ENCODE peak calls at places on chromosomes 6 and 20, in eight cellular contexts. One of them, this sample, is unnamed.

GRCh38 chr6:114218831-114219230 is 124.0 kb downstream of the HS3ST5 start:
- DNase-seq in endothelial cell: no peak
- DNase-seq in psoas muscle: no peak
- DNase-seq in glutamatergic neuron: no peak
- DNase-seq in type B pancreatic cell: no peak
- DNase-seq in A549: no peak
- DNase-seq in CD8-positive, alpha-beta T cell: no peak
- DNase-seq in stomach: no peak
- DNase-seq in this sample: no peak

GRCh38 chr6:26392932-26393636 is 9.0 kb upstream of the BTN3A1 start:
- DNase-seq in endothelial cell: no peak
- DNase-seq in psoas muscle: no peak
- DNase-seq in glutamatergic neuron: no peak
- DNase-seq in type B pancreatic cell: no peak
- DNase-seq in A549: no peak
- DNase-seq in CD8-positive, alpha-beta T cell: no peak
- DNase-seq in stomach: no peak
- DNase-seq in this sample: no peak

GRCh38 chr6:12543953-12544352 is 172.6 kb upstream of the PHACTR1 start:
- DNase-seq in endothelial cell: no peak
- DNase-seq in psoas muscle: no peak
- DNase-seq in glutamatergic neuron: no peak
- DNase-seq in type B pancreatic cell: no peak
- DNase-seq in A549: no peak
- DNase-seq in CD8-positive, alpha-beta T cell: no peak
- DNase-seq in stomach: no peak
- DNase-seq in this sample: no peak

GRCh38 chr6:75113446-75113845 is 92.4 kb downstream of the COL12A1 start:
- DNase-seq in endothelial cell: no peak
- DNase-seq in psoas muscle: no peak
- DNase-seq in glutamatergic neuron: no peak
- DNase-seq in type B pancreatic cell: no peak
- DNase-seq in A549: no peak
- DNase-seq in CD8-positive, alpha-beta T cell: no peak
- DNase-seq in stomach: no peak
- DNase-seq in this sample: no peak

GRCh38 chr6:12266571-12266970 is 23.6 kb upstream of the EDN1 start:
- DNase-seq in endothelial cell: no peak
- DNase-seq in psoas muscle: no peak
- DNase-seq in glutamatergic neuron: no peak
- DNase-seq in type B pancreatic cell: no peak
- DNase-seq in A549: no peak
- DNase-seq in CD8-positive, alpha-beta T cell: no peak
- DNase-seq in stomach: no peak
- DNase-seq in this sample: no peak

GRCh38 chr6:157579467-157580031 is 198.6 kb downstream of the ZDHHC14 start:
- DNase-seq in endothelial cell: no peak
- DNase-seq in psoas muscle: no peak
- DNase-seq in glutamatergic neuron: no peak
- DNase-seq in type B pancreatic cell: no peak
- DNase-seq in A549: no peak
- DNase-seq in CD8-positive, alpha-beta T cell: no peak
- DNase-seq in stomach: no peak
- DNase-seq in this sample: no peak

GRCh38 chr6:56799966-56800365 is 154.9 kb upstream of the BEND6 start:
- DNase-seq in endothelial cell: no peak
- DNase-seq in psoas muscle: no peak
- DNase-seq in glutamatergic neuron: no peak
- DNase-seq in type B pancreatic cell: no peak
- DNase-seq in A549: no peak
- DNase-seq in CD8-positive, alpha-beta T cell: no peak
- DNase-seq in stomach: no peak
- DNase-seq in this sample: no peak

GRCh38 chr20:13554706-13555105 is 84.0 kb downstream of the TASP1 start:
- DNase-seq in endothelial cell: no peak
- DNase-seq in psoas muscle: no peak
- DNase-seq in glutamatergic neuron: no peak
- DNase-seq in type B pancreatic cell: no peak
- DNase-seq in A549: no peak
- DNase-seq in CD8-positive, alpha-beta T cell: no peak
- DNase-seq in stomach: no peak
- DNase-seq in this sample: no peak

GRCh38 chr6:43935921-43936320 is 165.9 kb downstream of the VEGFA start:
- DNase-seq in endothelial cell: no peak
- DNase-seq in psoas muscle: no peak
- DNase-seq in glutamatergic neuron: no peak
- DNase-seq in type B pancreatic cell: no peak
- DNase-seq in A549: no peak
- DNase-seq in CD8-positive, alpha-beta T cell: no peak
- DNase-seq in stomach: no peak
- DNase-seq in this sample: no peak

GRCh38 chr6:107153061-107153460 is 37.7 kb upstream of the BEND3 start:
- DNase-seq in endothelial cell: no peak
- DNase-seq in psoas muscle: no peak
- DNase-seq in glutamatergic neuron: no peak
- DNase-seq in type B pancreatic cell: no peak
- DNase-seq in A549: no peak
- DNase-seq in CD8-positive, alpha-beta T cell: no peak
- DNase-seq in stomach: no peak
- DNase-seq in this sample: no peak

GRCh38 chr6:23446394-23447001 is 679.5 kb upstream of the NRSN1 start:
- DNase-seq in endothelial cell: peak
- DNase-seq in psoas muscle: no peak
- DNase-seq in glutamatergic neuron: no peak
- DNase-seq in type B pancreatic cell: no peak
- DNase-seq in A549: peak
- DNase-seq in CD8-positive, alpha-beta T cell: no peak
- DNase-seq in stomach: no peak
- DNase-seq in this sample: no peak

GRCh38 chr6:97978855-97979271 is 695.8 kb upstream of the MMS22L start:
- DNase-seq in endothelial cell: peak
- DNase-seq in psoas muscle: no peak
- DNase-seq in glutamatergic neuron: peak
- DNase-seq in type B pancreatic cell: no peak
- DNase-seq in A549: no peak
- DNase-seq in CD8-positive, alpha-beta T cell: no peak
- DNase-seq in stomach: no peak
- DNase-seq in this sample: no peak

GRCh38 chr20:36482044-36482473 is 59.3 kb upstream of the MYL9 start:
- DNase-seq in endothelial cell: no peak
- DNase-seq in psoas muscle: peak
- DNase-seq in glutamatergic neuron: no peak
- DNase-seq in type B pancreatic cell: no peak
- DNase-seq in A549: no peak
- DNase-seq in CD8-positive, alpha-beta T cell: no peak
- DNase-seq in stomach: peak
- DNase-seq in this sample: no peak

GRCh38 chr6:37582309-37582708 is 82.6 kb upstream of the CCDC167 start:
- DNase-seq in endothelial cell: no peak
- DNase-seq in psoas muscle: no peak
- DNase-seq in glutamatergic neuron: no peak
- DNase-seq in type B pancreatic cell: no peak
- DNase-seq in A549: no peak
- DNase-seq in CD8-positive, alpha-beta T cell: no peak
- DNase-seq in stomach: no peak
- DNase-seq in this sample: no peak

GRCh38 chr6:166167801-166168615 is at the start of gene TBXT:
- DNase-seq in endothelial cell: peak
- DNase-seq in psoas muscle: no peak
- DNase-seq in glutamatergic neuron: peak
- DNase-seq in type B pancreatic cell: no peak
- DNase-seq in A549: peak
- DNase-seq in CD8-positive, alpha-beta T cell: no peak
- DNase-seq in stomach: no peak
- DNase-seq in this sample: no peak

DNA sequence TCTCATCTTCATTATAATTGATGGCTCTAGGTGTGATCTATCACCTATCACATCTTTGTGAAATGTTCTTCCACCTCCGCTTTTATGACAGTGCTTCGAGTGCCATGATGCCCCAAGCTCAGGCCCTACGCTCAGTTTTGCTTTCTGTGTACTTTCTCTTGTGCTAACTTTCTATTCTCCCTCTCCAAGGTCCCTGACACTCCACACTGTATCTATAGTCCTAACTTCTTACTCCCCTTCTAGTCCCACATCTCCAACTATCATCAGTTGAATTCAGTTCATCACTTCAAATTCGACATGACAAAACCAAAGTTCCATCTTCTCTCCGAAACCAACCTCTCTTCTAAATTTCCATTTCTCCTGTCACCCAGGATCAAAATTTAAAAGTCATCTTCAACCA is 16.6 kb downstream of the NUDT3 start:
- DNase-seq in endothelial cell: no peak
- DNase-seq in psoas muscle: no peak
- DNase-seq in glutamatergic neuron: no peak
- DNase-seq in type B pancreatic cell: no peak
- DNase-seq in A549: no peak
- DNase-seq in CD8-positive, alpha-beta T cell: no peak
- DNase-seq in stomach: no peak
- DNase-seq in this sample: no peak
- TF ChIP-seq CTCF in endothelial cell: no peak
- TF ChIP-seq CTCF in psoas muscle: no peak
- TF ChIP-seq CTCF in glutamatergic neuron: no peak
- TF ChIP-seq CTCF in type B pancreatic cell: no peak
- TF ChIP-seq CTCF in A549: no peak
- TF ChIP-seq CTCF in CD8-positive, alpha-beta T cell: no peak
- TF ChIP-seq CTCF in stomach: no peak
- TF ChIP-seq CTCF in this sample: no peak

GRCh38 chr6:163428373-163428772 is 13.9 kb downstream of the QKI start:
- DNase-seq in endothelial cell: no peak
- DNase-seq in psoas muscle: no peak
- DNase-seq in glutamatergic neuron: no peak
- DNase-seq in type B pancreatic cell: no peak
- DNase-seq in A549: no peak
- DNase-seq in CD8-positive, alpha-beta T cell: no peak
- DNase-seq in stomach: no peak
- DNase-seq in this sample: no peak

GRCh38 chr6:163432300-163432699 is 17.8 kb downstream of the QKI start:
- DNase-seq in endothelial cell: no peak
- DNase-seq in psoas muscle: no peak
- DNase-seq in glutamatergic neuron: no peak
- DNase-seq in type B pancreatic cell: no peak
- DNase-seq in A549: no peak
- DNase-seq in CD8-positive, alpha-beta T cell: no peak
- DNase-seq in stomach: no peak
- DNase-seq in this sample: no peak

GRCh38 chr6:163429858-163430448 is 15.4 kb downstream of the QKI start:
- DNase-seq in endothelial cell: no peak
- DNase-seq in psoas muscle: no peak
- DNase-seq in glutamatergic neuron: no peak
- DNase-seq in type B pancreatic cell: no peak
- DNase-seq in A549: no peak
- DNase-seq in CD8-positive, alpha-beta T cell: no peak
- DNase-seq in stomach: no peak
- DNase-seq in this sample: no peak

GRCh38 chr6:163423696-163424095 is 9.2 kb downstream of the QKI start:
- DNase-seq in endothelial cell: no peak
- DNase-seq in psoas muscle: no peak
- DNase-seq in glutamatergic neuron: no peak
- DNase-seq in type B pancreatic cell: no peak
- DNase-seq in A549: no peak
- DNase-seq in CD8-positive, alpha-beta T cell: no peak
- DNase-seq in stomach: no peak
- DNase-seq in this sample: no peak

GRCh38 chr6:163427498-163428254 is 13.2 kb downstream of the QKI start:
- DNase-seq in endothelial cell: no peak
- DNase-seq in psoas muscle: no peak
- DNase-seq in glutamatergic neuron: no peak
- DNase-seq in type B pancreatic cell: no peak
- DNase-seq in A549: no peak
- DNase-seq in CD8-positive, alpha-beta T cell: no peak
- DNase-seq in stomach: no peak
- DNase-seq in this sample: no peak
- TF ChIP-seq CTCF in endothelial cell: no peak
- TF ChIP-seq CTCF in psoas muscle: peak
- TF ChIP-seq CTCF in glutamatergic neuron: peak
- TF ChIP-seq CTCF in type B pancreatic cell: peak
- TF ChIP-seq CTCF in A549: peak
- TF ChIP-seq CTCF in CD8-positive, alpha-beta T cell: no peak
- TF ChIP-seq CTCF in stomach: no peak
- TF ChIP-seq CTCF in this sample: no peak

GRCh38 chr6:123329337-123329736 is 307.4 kb downstream of the TRDN start:
- DNase-seq in endothelial cell: no peak
- DNase-seq in psoas muscle: no peak
- DNase-seq in glutamatergic neuron: no peak
- DNase-seq in type B pancreatic cell: no peak
- DNase-seq in A549: no peak
- DNase-seq in CD8-positive, alpha-beta T cell: no peak
- DNase-seq in stomach: no peak
- DNase-seq in this sample: no peak
- TF ChIP-seq CTCF in endothelial cell: no peak
- TF ChIP-seq CTCF in psoas muscle: no peak
- TF ChIP-seq CTCF in glutamatergic neuron: no peak
- TF ChIP-seq CTCF in type B pancreatic cell: peak
- TF ChIP-seq CTCF in A549: no peak
- TF ChIP-seq CTCF in CD8-positive, alpha-beta T cell: no peak
- TF ChIP-seq CTCF in stomach: no peak
- TF ChIP-seq CTCF in this sample: no peak

GRCh38 chr20:2798814-2799213 is 1.6 kb downstream of the CPXM1 start:
- DNase-seq in endothelial cell: no peak
- DNase-seq in psoas muscle: no peak
- DNase-seq in glutamatergic neuron: no peak
- DNase-seq in type B pancreatic cell: no peak
- DNase-seq in A549: no peak
- DNase-seq in CD8-positive, alpha-beta T cell: no peak
- DNase-seq in stomach: no peak
- DNase-seq in this sample: no peak

GRCh38 chr20:2801459-2801728 is 967 bp upstream of the CPXM1 start:
- DNase-seq in endothelial cell: no peak
- DNase-seq in psoas muscle: no peak
- DNase-seq in glutamatergic neuron: no peak
- DNase-seq in type B pancreatic cell: peak
- DNase-seq in A549: no peak
- DNase-seq in CD8-positive, alpha-beta T cell: no peak
- DNase-seq in stomach: no peak
- DNase-seq in this sample: no peak

GRCh38 chr20:2799271-2799670 is 1.2 kb downstream of the CPXM1 start:
- DNase-seq in endothelial cell: no peak
- DNase-seq in psoas muscle: no peak
- DNase-seq in glutamatergic neuron: no peak
- DNase-seq in type B pancreatic cell: no peak
- DNase-seq in A549: no peak
- DNase-seq in CD8-positive, alpha-beta T cell: no peak
- DNase-seq in stomach: no peak
- DNase-seq in this sample: no peak

GRCh38 chr20:2799688-2800589 is 488 bp downstream of the CPXM1 start:
- DNase-seq in endothelial cell: no peak
- DNase-seq in psoas muscle: no peak
- DNase-seq in glutamatergic neuron: peak
- DNase-seq in type B pancreatic cell: peak
- DNase-seq in A549: no peak
- DNase-seq in CD8-positive, alpha-beta T cell: no peak
- DNase-seq in stomach: no peak
- DNase-seq in this sample: no peak

GRCh38 chr20:2800590-2801458 is at the start of gene CPXM1:
- DNase-seq in endothelial cell: peak
- DNase-seq in psoas muscle: no peak
- DNase-seq in glutamatergic neuron: peak
- DNase-seq in type B pancreatic cell: peak
- DNase-seq in A549: no peak
- DNase-seq in CD8-positive, alpha-beta T cell: no peak
- DNase-seq in stomach: no peak
- DNase-seq in this sample: no peak
- TF ChIP-seq CTCF in endothelial cell: peak
- TF ChIP-seq CTCF in psoas muscle: no peak
- TF ChIP-seq CTCF in glutamatergic neuron: no peak
- TF ChIP-seq CTCF in type B pancreatic cell: peak
- TF ChIP-seq CTCF in A549: no peak
- TF ChIP-seq CTCF in CD8-positive, alpha-beta T cell: no peak
- TF ChIP-seq CTCF in stomach: no peak
- TF ChIP-seq CTCF in this sample: no peak

This sample was measured in activated B cell treated with CpG ODN at 0.5 μM for 24 hours.